ENCODE peak calls at places on chromosomes 2 and 18, in ten cellular contexts. M, H, L, N, U, A, D, C, W and E are unnamed samples.

GRCh38 chr2:171798156-171798815 is 95.8 kb downstream of the SLC25A12 start:
- DNase-seq in H (no peak), W (no peak), D (peak; percentile 75), M (no peak), A (no peak), N (peak; percentile 81), C (no peak), U (no peak), L (no peak), E (no peak)

GRCh38 chr18:48785091-48785614 is 165.6 kb downstream of the SMAD7 start:
- DNase-seq in N (no peak), D (no peak), U (peak; percentile 56), W (no peak), L (no peak), A (peak; percentile 76), C (no peak), H (no peak), M (no peak), E (peak; percentile 14)

GRCh38 chr2:33443272-33443829 is 33.1 kb upstream of the RASGRP3 start:
- DNase-seq in H (no peak), W (no peak), A (no peak), N (no peak), D (peak; percentile 59), L (no peak), U (no peak), M (no peak), C (no peak), E (no peak)

GRCh38 chr2:112074506-112074905 is 19.4 kb downstream of the TMEM87B start:
- DNase-seq in L (no peak), H (no peak), D (peak; percentile 57), N (peak; percentile 38), C (no peak), W (no peak), M (no peak), U (no peak), A (no peak), E (no peak)

GRCh38 chr2:155062250-155062985 is 363.9 kb downstream of the KCNJ3 start:
- DNase-seq in M (no peak), H (no peak), N (no peak), U (no peak), W (no peak), D (no peak), L (no peak), C (no peak), A (no peak), E (no peak)

GRCh38 chr2:215884741-215885140 is 128.6 kb downstream of the MREG start:
- DNase-seq in N (no peak), U (no peak), W (no peak), L (no peak), M (no peak), D (peak; percentile 70), H (no peak), C (no peak), A (no peak), E (no peak)

GRCh38 chr18:36519358-36519757 is 221.8 kb downstream of the FHOD3 start:
- DNase-seq in L (no peak), A (no peak), C (no peak), W (no peak), U (no peak), H (no peak), D (peak; percentile 79), N (no peak), M (no peak), E (no peak)

GRCh38 chr2:158968396-158969161 is at the start of gene TANC1:
- DNase-seq in C (peak; percentile 90), W (peak; percentile 91), D (peak; percentile 93), N (peak; percentile 90), L (peak; percentile 96), H (no peak), A (peak; percentile 96), M (no peak), U (peak; percentile 96), E (peak; percentile 95)

GRCh38 chr2:12347049-12347448 is 369.7 kb upstream of the TRIB2 start:
- DNase-seq in N (no peak), D (peak; percentile 68), A (no peak), L (no peak), M (no peak), W (no peak), H (no peak), U (no peak), C (no peak), E (no peak)

GRCh38 chr2:43198263-43198662 is 28.1 kb downstream of the ZFP36L2 start:
- DNase-seq in W (no peak), M (no peak), D (no peak), L (no peak), A (no peak), U (no peak), C (no peak), N (no peak), H (no peak), E (no peak)

DNA sequence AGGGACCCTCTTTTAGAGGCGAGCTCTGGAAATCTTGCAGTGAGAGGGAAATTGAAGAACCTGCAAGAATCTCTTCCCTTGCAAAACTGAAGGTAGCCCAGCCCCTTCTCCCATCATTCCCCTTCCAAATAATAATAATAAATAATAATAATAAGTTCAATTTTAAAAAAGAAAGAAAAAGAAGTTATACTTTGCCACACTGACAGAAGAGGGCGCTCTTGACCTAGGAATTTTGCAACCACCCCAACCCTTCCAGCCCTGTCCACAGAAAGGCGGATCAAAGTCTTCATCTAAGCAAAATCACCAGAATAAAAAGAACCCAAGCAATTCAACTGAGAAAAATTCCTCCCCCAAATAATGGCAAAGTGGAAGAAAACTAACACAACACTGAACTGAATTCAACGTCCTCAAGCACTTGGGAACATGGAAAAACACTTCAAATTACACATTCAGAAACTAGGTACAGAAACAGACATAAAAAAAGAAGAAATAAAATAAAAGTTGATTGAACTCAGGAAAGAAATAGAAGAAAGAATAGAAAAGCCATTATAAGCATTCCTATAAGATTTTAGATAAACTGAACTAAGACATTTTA is 98.9 kb upstream of the GLS start:
- DNase-seq in U (no peak), A (no peak), D (peak; percentile 52), M (no peak), H (no peak), N (peak; percentile 76), C (peak; percentile 74), L (peak; percentile 65), W (no peak), E (no peak)
- TF ChIP-seq CTCF in U (peak; percentile 68), A (peak; percentile 67), D (peak; percentile 49), M (peak; percentile 70), H (peak; percentile 74), N (peak; percentile 36), C (peak; percentile 90), L (peak; percentile 53), W (peak; percentile 65), E (peak; percentile 71)

GRCh38 chr18:9732031-9732430 is 23.9 kb downstream of the RAB31 start:
- DNase-seq in H (no peak), D (no peak), L (no peak), M (no peak), A (no peak), W (no peak), U (no peak), N (no peak), C (no peak), E (no peak)
- H3K4me1 ChIP-seq in H (peaks cover 4% of the 10 kb centered on the region), D (no peaks in the 10 kb centered on the region), L (no peaks in the 10 kb centered on the region), M (no peaks in the 10 kb centered on the region), A (peaks cover 6% of the 10 kb centered on the region), W (no peaks in the 10 kb centered on the region), U (no peaks in the 10 kb centered on the region), N (peaks cover 6% of the 10 kb centered on the region), C (peaks cover 53% of the 10 kb centered on the region), E (no peaks in the 10 kb centered on the region)

DNA sequence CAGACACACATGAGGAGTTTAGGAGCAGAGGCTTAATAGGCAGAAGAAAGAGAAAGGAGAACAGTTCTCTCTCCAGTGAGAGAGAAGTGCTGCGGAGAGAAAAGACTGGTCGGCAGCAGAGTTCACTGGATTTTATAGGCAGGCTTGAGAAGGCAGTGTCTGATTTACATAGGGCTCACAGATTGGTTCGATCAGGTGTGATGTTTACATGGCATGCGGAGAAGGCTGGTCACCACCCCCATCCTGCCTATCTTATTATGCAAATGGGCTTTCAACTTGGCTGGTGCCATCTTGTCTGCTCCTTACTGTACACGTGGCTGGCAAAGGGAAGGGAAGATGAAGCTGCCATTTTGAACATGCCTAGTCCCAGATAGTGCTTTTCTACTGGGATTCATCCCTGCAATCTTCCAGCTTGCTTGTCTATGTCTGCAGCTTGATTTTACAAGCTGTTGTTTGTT is 113.4 kb downstream of the AP1S3 start:
- DNase-seq in A (no peak), C (peak; percentile 38), L (peak; percentile 33), U (no peak), D (no peak), H (no peak), M (no peak), N (no peak), W (no peak), E (no peak)
- H3K27ac ChIP-seq in A (no peak overlapping the region), C (peak overlapping the region; percentile 97), L (no peak overlapping the region), U (no peak overlapping the region), D (no peak overlapping the region), H (no peak overlapping the region), M (no peak overlapping the region), N (no peak overlapping the region), W (no peak overlapping the region), E (no peak overlapping the region)

GRCh38 chr2:203238329-203238710 is 498 bp upstream of the CYP20A1 start:
- DNase-seq in N (no peak), D (no peak), H (no peak), L (no peak), W (no peak), M (no peak), A (no peak), C (no peak), U (no peak), E (no peak)

GRCh38 chr2:203237501-203238238 is 1.1 kb upstream of the CYP20A1 start:
- DNase-seq in C (no peak), N (no peak), W (no peak), L (no peak), D (no peak), A (no peak), H (no peak), M (no peak), U (no peak), E (no peak)

GRCh38 chr2:203242518-203242917 is 3.7 kb downstream of the CYP20A1 start:
- DNase-seq in U (no peak), H (no peak), N (no peak), C (no peak), W (no peak), A (no peak), M (no peak), L (no peak), D (no peak), E (no peak)

GRCh38 chr2:203240491-203240890 is 1.7 kb downstream of the CYP20A1 start:
- DNase-seq in N (no peak), C (no peak), A (no peak), U (no peak), M (no peak), D (no peak), H (no peak), W (no peak), L (no peak), E (no peak)

DNA sequence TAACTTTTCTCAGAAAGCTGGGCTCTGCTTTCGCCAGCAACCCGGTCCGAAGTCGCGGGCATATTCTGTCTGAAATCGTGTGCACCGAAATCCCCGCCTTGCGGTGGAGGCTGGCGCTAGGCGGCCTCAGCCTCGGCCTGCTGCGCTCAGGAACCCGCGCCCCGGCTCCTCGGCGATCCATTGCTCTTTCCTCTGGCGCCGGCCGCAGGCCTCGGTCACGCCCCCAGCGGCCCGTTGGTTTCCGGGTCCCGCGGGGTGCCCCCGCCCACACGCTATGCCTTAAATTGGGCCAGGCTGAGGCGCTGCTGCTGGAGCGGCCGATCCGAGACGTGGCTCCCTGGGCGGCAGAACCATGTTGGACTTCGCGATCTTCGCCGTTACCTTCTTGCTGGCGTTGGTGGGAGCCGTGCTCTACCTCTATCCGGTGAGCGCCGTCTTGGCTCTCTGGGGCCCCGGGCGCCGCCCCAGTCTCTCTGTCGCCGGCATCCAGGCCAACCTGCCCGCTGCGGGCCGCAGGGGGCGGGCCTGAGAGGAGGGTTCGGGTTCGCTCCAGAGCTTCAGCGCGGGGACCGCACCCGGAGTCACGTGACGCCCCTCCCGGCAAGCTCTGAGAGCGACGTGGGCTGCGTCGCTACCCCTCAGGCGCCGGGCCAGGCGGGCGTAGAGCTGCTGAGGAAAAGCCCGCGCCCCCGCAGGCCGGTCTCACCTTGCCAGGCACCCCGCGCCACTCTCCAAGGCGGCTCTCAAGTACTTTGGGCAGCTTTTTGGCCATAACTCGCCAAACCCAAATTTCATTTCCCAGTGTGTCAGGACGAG is at the start of gene CYP20A1:
- DNase-seq in H (peak; percentile 90), D (peak; percentile 96), U (peak; percentile 97), W (peak; percentile 97), A (peak; percentile 98), N (peak; percentile 97), M (peak; percentile 97), C (peak; percentile 95), L (peak; percentile 97), E (peak; percentile 96)
- TF ChIP-seq CTCF in H (peak; percentile 30), D (peak; percentile 21), U (peak; percentile 35), W (peak; percentile 29), A (peak; percentile 42), N (peak; percentile 47), M (no peak), C (peak; percentile 33), L (peak; percentile 35), E (peak; percentile 62)